ENCODE peak calls at places on chromosomes 11 and 22, in five cellular contexts. H is adrenal gland, F is psoas muscle, A is heart right ventricle, X is cardiac muscle cell. Y is an unnamed sample. For H3K36me3, the result is how much of the 10 kb centered on the place peaks cover.

GRCh38 chr11:118913411-118914125 is 12.2 kb downstream of the BCL9L start:
- DNase-seq in F (no peak), A (no peak), X (no peak), H (peak), Y (no peak)

GRCh38 chr22:35589071-35589735 is 27.9 kb downstream of the MB start:
- DNase-seq in F (peak), H (peak), X (no peak), A (no peak), Y (peak)

GRCh38 chr11:15615412-15616096 is 500.8 kb downstream of the INSC start:
- DNase-seq in F (no peak), A (no peak), H (no peak), X (no peak), Y (no peak)

GRCh38 chr22:50481440-50482106 is at the start of gene ADM2:
- DNase-seq in F (no peak), H (no peak), X (peak), A (peak), Y (no peak)

GRCh38 chr11:45872513-45873356 is 12.7 kb upstream of the MAPK8IP1 start:
- DNase-seq in X (peak), H (peak), F (peak), A (peak), Y (peak)

GRCh38 chr11:128881221-128881620 is 9.9 kb upstream of the KCNJ5 start:
- DNase-seq in H (no peak), X (no peak), A (no peak), F (no peak), Y (no peak)

GRCh38 chr11:73140213-73141030 is 1.7 kb downstream of the FCHSD2 start:
- DNase-seq in F (peak), A (peak), X (peak), H (peak), Y (no peak)

GRCh38 chr11:44876923-44877322 is 73.8 kb downstream of the TP53I11 start:
- DNase-seq in H (no peak), F (no peak), X (no peak), A (no peak), Y (no peak)

GRCh38 chr11:84316866-84317560 is 1030.8 kb upstream of the CCDC90B start:
- DNase-seq in F (no peak), H (peak), X (no peak), A (no peak), Y (no peak)

GRCh38 chr11:134763030-134763388 is 351.0 kb upstream of the B3GAT1 start:
- DNase-seq in F (no peak), A (no peak), X (no peak), H (no peak), Y (no peak)

GRCh38 chr22:41410311-41410751 is 28.6 kb downstream of the TEF start:
- DNase-seq in X (no peak), F (peak), H (peak), A (peak), Y (peak)

GRCh38 chr22:45083659-45084305 is 74.0 kb upstream of the PHF21B start:
- DNase-seq in F (no peak), X (no peak), H (no peak), A (no peak), Y (no peak)

GRCh38 chr11:99803501-99803900 is 782.8 kb downstream of the CNTN5 start:
- DNase-seq in H (no peak), F (no peak), X (no peak), A (no peak), Y (no peak)

GRCh38 chr11:115168229-115168671 is 336.0 kb downstream of the CADM1 start:
- DNase-seq in F (peak), A (no peak), H (peak), X (no peak), Y (peak)

GRCh38 chr11:67384851-67385366 is 6.9 kb upstream of the RAD9A start:
- DNase-seq in A (no peak), H (no peak), F (no peak), X (no peak), Y (no peak)

GRCh38 chr11:79100093-79100704 is 340.6 kb downstream of the TENM4 start:
- DNase-seq in A (no peak), F (no peak), H (peak), X (peak), Y (no peak)

GRCh38 chr11:103624708-103625623 is 411.5 kb upstream of the DDI1 start:
- DNase-seq in X (no peak), F (no peak), H (no peak), A (no peak), Y (no peak)

GRCh38 chr22:27970596-27971220 is 51.7 kb upstream of the PITPNB start:
- DNase-seq in A (no peak), F (no peak), H (no peak), X (no peak), Y (no peak)

GRCh38 chr11:123356539-123356938 is 73.5 kb upstream of the GRAMD1B start:
- DNase-seq in F (no peak), A (no peak), X (no peak), H (no peak), Y (no peak)

GRCh38 chr11:11135820-11136476 is 217.1 kb downstream of the CSNK2A3 start:
- DNase-seq in F (no peak), A (no peak), H (no peak), X (no peak), Y (no peak)

GRCh38 chr11:1337647-1338007 is 28.2 kb upstream of the TOLLIP start:
- DNase-seq in A (no peak), H (no peak), X (no peak), F (no peak), Y (no peak)

GRCh38 chr11:65711785-65712632 is at the start of gene KAT5:
- DNase-seq in F (peak), X (peak), H (peak), A (peak), Y (peak)

GRCh38 chr11:65716294-65716693 is 4.2 kb downstream of the KAT5 start:
- DNase-seq in X (no peak), H (no peak), F (no peak), A (no peak), Y (no peak)

GRCh38 chr11:65712633-65713076 is 603 bp downstream of the KAT5 start:
- DNase-seq in F (no peak), A (no peak), X (no peak), H (no peak), Y (no peak)

GRCh38 chr11:65714433-65714832 is 2.4 kb downstream of the KAT5 start:
- DNase-seq in A (no peak), X (no peak), H (no peak), F (no peak), Y (no peak)

DNA sequence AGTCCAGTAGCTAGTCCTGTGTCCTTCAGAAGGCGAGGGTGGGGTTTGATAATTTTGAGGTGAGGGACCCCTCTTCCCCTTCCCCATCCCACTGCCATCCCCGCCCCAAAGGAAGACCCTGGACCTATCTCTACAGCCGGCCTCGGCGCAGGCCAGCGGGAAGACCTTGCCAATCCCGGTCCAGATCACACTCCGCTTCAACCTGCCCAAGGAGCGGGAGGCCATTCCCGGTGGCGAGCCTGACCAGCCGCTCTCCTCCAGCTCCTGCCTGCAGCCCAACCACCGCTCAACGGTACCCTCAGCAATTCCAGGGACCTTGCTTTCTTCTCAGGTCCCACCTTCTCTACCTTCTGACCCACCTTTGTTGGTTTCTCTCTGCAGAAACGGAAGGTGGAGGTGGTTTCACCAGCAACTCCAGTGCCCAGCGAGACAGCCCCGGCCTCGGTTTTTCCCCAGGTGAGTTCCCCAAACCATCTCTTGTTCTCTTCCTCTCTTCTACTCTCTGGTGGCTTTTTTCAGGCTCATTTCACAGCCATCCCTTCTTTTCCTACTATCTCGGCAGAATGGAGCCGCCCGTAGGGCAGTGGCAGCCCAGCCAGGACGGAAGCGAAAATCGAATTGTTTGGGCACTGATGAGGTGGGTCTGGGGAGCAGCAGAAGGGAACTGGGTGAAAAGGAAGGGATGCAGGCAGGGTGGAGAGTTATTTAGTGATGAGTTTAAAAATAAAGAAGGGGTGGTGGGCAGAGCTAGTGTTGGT is 1.3 kb downstream of the KAT5 start:
- DNase-seq in H (no peak), A (no peak), F (no peak), X (no peak), Y (no peak)
- H3K4me3 ChIP-seq in H (no peak), A (peak), F (peak), X (no peak), Y (peak)

GRCh38 chr22:31742682-31743081 is 7.2 kb downstream of the PRR14L start:
- DNase-seq in X (no peak), H (no peak), F (no peak), A (no peak), Y (no peak)
- H3K36me3 ChIP-seq in X (under half), H (under half), F (half or more), A (half or more), Y (under half)

GRCh38 chr11:122293298-122294023 is 177.4 kb upstream of the BLID start:
- DNase-seq in A (no peak), H (peak), X (no peak), F (no peak), Y (no peak)
- TF ChIP-seq CTCF in A (peak), H (peak), X (peak), F (peak), Y (no peak)

GRCh38 chr11:102429691-102430090 is 22.9 kb downstream of the TMEM123 start:
- DNase-seq in F (no peak), H (no peak), A (no peak), X (no peak), Y (no peak)
- H3K4me3 ChIP-seq in F (no peak), H (no peak), A (no peak), X (no peak), Y (no peak)

GRCh38 chr22:46354993-46355305 is 19.4 kb downstream of the TRMU start:
- DNase-seq in F (no peak), A (no peak), H (no peak), X (no peak), Y (no peak)

GRCh38 chr22:46353483-46354105 is 18.1 kb downstream of the TRMU start:
- DNase-seq in A (no peak), X (no peak), H (peak), F (no peak), Y (no peak)

GRCh38 chr22:46355369-46355995 is 20.0 kb downstream of the TRMU start:
- DNase-seq in X (peak), H (peak), A (peak), F (peak), Y (no peak)

GRCh38 chr22:46352691-46353386 is 17.3 kb downstream of the TRMU start:
- DNase-seq in X (no peak), F (peak), H (peak), A (peak), Y (peak)

GRCh38 chr22:46354176-46354992 is 18.9 kb downstream of the TRMU start:
- DNase-seq in A (no peak), H (no peak), X (no peak), F (no peak), Y (no peak)
- H3K36me3 ChIP-seq in A (half or more), H (half or more), X (under half), F (half or more), Y (half or more)

DNA sequence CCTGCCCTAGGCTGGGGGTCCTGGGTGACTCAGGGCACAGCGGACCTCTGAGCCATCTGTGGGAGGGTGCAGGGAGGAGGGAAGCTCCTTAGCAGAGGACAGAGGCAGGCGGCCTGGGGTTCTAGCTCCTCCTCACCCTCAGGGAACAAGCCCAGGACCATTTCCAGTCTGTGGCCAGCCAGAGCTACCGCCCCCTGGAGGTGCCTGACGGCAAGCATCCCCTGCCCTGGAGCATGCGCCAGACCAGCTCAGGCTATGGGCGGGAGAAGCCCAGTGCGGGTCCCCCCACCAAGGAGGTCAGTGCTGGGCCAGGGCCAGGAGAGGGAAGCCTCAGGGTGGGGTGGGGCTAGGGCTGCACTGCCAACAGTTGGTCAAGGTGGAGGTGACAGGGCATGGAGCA is 26.0 kb upstream of the LRRC10B start:
- DNase-seq in A (no peak), X (peak), H (no peak), F (no peak), Y (no peak)
- TF ChIP-seq CTCF in A (no peak), X (peak), H (no peak), F (peak), Y (no peak)

DNA sequence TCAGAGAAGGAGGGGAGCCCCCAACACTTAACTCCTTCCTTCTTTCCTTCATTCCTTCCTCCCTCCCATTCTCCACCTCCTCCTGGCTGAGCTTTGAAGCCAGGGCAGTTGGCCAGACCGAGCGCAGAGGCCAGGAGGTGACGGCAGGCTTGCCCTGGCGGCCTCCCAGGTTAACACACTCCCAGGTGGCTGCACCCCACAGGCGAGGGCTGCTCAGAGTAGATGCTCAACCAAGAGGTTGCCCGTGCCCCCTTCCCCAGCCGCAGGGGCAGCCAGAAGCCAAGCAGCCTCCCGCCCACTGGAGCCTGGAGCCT is 6.3 kb upstream of the CDKN1C start:
- DNase-seq in H (peak), A (peak), F (peak), X (no peak), Y (no peak)
- H3K4me3 ChIP-seq in H (no peak), A (peak), F (peak), X (no peak), Y (peak)

DNA sequence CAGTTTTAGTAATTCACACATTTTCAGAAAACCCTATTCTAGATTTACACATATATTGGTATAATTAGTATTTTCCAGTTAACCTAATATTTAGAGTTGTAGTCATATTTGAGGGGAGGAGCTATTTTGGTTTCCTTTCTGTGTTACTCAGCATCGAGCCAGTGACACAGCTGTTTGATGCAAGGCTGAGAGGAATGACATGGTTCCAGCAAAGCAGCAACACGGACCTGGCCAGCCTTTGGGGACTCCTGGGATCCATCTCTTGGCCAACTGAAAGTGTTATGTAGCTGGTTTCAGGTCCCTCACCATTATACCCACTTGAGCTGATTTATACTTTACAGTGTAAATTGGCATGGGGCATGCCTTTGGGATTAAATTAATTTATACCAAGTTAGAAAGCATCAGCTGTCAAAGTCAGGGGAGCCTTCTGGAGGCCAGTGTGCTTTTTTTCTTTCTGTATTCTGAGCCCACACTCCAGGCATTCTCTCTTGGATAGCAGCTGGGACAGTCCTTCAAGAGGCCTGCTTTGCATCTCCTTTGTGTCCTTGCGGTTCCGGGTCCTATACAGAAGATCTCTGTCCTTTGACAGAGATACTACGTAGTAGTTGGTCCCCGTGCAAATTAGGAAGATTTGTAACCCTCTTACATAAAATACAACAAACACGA is 91.3 kb upstream of the SLC25A18 start:
- DNase-seq in X (peak), A (no peak), F (no peak), H (no peak), Y (peak)
- H3K36me3 ChIP-seq in X (under half), A (under half), F (under half), H (under half), Y (under half)